ENCODE peak calls at places on chromosomes 1 and 21, in six cellular contexts. F is mesenchymal stem cell, Y is H9, R is mesendoderm, H is IMR-90, N is H1. I is an unnamed sample.

GRCh38 chr21:41071410-41071809 is 96.5 kb upstream of the BACE2 start:
- DNase-seq in F (no peak), Y (peak), R (peak), H (no peak), N (peak), I (no peak)

GRCh38 chr21:45142469-45142868 is 68.1 kb downstream of the ADARB1 start:
- DNase-seq in F (peak), Y (no peak), R (no peak), H (peak), N (no peak), I (no peak)

GRCh38 chr1:83017701-83018100 is 981.2 kb downstream of the TTLL7 start:
- DNase-seq in F (no peak), Y (no peak), R (no peak), H (no peak), N (no peak), I (no peak)

GRCh38 chr1:183515002-183515689 is 42.8 kb downstream of the SMG7 start:
- DNase-seq in F (peak), Y (no peak), R (peak), H (peak), N (no peak), I (no peak)

GRCh38 chr1:42935313-42935624 is 23.4 kb downstream of the SLC2A1 start:
- DNase-seq in F (no peak), Y (no peak), R (no peak), H (no peak), N (no peak), I (no peak)

GRCh38 chr1:85894651-85895050 is 186.4 kb upstream of the ZNHIT6 start:
- DNase-seq in F (peak), Y (peak), R (peak), H (peak), N (no peak), I (no peak)

GRCh38 chr1:99640672-99641071 is 5.2 kb upstream of the PALMD start:
- DNase-seq in F (no peak), Y (no peak), R (no peak), H (no peak), N (no peak), I (no peak)

GRCh38 chr1:101506541-101507164 is 269.8 kb downstream of the S1PR1 start:
- DNase-seq in F (peak), Y (no peak), R (peak), H (peak), N (no peak), I (peak)

GRCh38 chr1:15207031-15207828 is 39.8 kb upstream of the FHAD1 start:
- DNase-seq in F (no peak), Y (peak), R (no peak), H (no peak), N (no peak), I (no peak)

GRCh38 chr1:17201201-17202021 is 3.5 kb upstream of the PADI1 start:
- DNase-seq in F (no peak), Y (peak), R (no peak), H (no peak), N (no peak), I (no peak)

GRCh38 chr1:201877877-201878339 is 10.8 kb upstream of the SHISA4 start:
- DNase-seq in F (peak), Y (no peak), R (peak), H (peak), N (no peak), I (peak)

GRCh38 chr21:39313042-39313456 is 383 bp downstream of the BRWD1 start:
- DNase-seq in F (peak), Y (peak), R (no peak), H (no peak), N (no peak), I (peak)

GRCh38 chr21:37688952-37689659 is 227.2 kb downstream of the KCNJ6 start:
- DNase-seq in F (no peak), Y (no peak), R (no peak), H (no peak), N (no peak), I (no peak)

GRCh38 chr1:119621714-119622113 is 26.4 kb downstream of the ZNF697 start:
- DNase-seq in F (no peak), Y (no peak), R (no peak), H (no peak), N (no peak), I (no peak)

GRCh38 chr1:100351095-100351884 is 1.0 kb upstream of the CDC14A start:
- DNase-seq in F (peak), Y (peak), R (peak), H (peak), N (peak), I (peak)

GRCh38 chr1:105172803-105173202 is 1423.1 kb downstream of the AMY1C start:
- DNase-seq in F (no peak), Y (no peak), R (no peak), H (no peak), N (no peak), I (peak)

GRCh38 chr1:228048659-228049333 is 33.7 kb upstream of the ARF1 start:
- DNase-seq in F (no peak), Y (no peak), R (no peak), H (no peak), N (no peak), I (no peak)

GRCh38 chr21:31162079-31162699 is 123.9 kb upstream of the KRTAP19-8 start:
- DNase-seq in F (no peak), Y (no peak), R (no peak), H (no peak), N (no peak), I (no peak)

GRCh38 chr1:168321945-168322344 is 41.3 kb downstream of the TBX19 start:
- DNase-seq in F (peak), Y (no peak), R (no peak), H (peak), N (no peak), I (no peak)

GRCh38 chr1:79633456-79633855 is 626.9 kb upstream of the ADGRL4 start:
- DNase-seq in F (peak), Y (no peak), R (peak), H (peak), N (no peak), I (no peak)

GRCh38 chr1:62608905-62609304 is 11.6 kb downstream of the ANGPTL3 start:
- DNase-seq in F (no peak), Y (no peak), R (no peak), H (no peak), N (no peak), I (no peak)

GRCh38 chr1:89673251-89673650 is 40.3 kb downstream of the LRRC8C start:
- DNase-seq in F (no peak), Y (no peak), R (no peak), H (no peak), N (no peak), I (no peak)

GRCh38 chr1:161172349-161172748 is 5.0 kb downstream of the B4GALT3 start:
- DNase-seq in F (no peak), Y (no peak), R (no peak), H (no peak), N (no peak), I (no peak)

GRCh38 chr1:24770891-24771290 is 25.6 kb downstream of the CLIC4 start:
- DNase-seq in F (peak), Y (no peak), R (no peak), H (peak), N (no peak), I (no peak)

GRCh38 chr21:14482165-14482564 is 64.0 kb downstream of the SAMSN1 start:
- DNase-seq in F (no peak), Y (no peak), R (no peak), H (no peak), N (no peak), I (no peak)

GRCh38 chr1:34549199-34549598 is 205.6 kb upstream of the GJB5 start:
- DNase-seq in F (no peak), Y (peak), R (peak), H (no peak), N (peak), I (no peak)

GRCh38 chr1:64320899-64321624 is 117.6 kb downstream of the UBE2U start:
- DNase-seq in F (peak), Y (no peak), R (no peak), H (no peak), N (no peak), I (no peak)

GRCh38 chr1:237316352-237316751 is 274.4 kb downstream of the RYR2 start:
- DNase-seq in F (no peak), Y (no peak), R (no peak), H (no peak), N (no peak), I (no peak)

GRCh38 chr1:221394011-221394544 is 347.8 kb downstream of the DUSP10 start:
- DNase-seq in F (peak), Y (no peak), R (no peak), H (peak), N (no peak), I (no peak)

GRCh38 chr1:113168946-113169345 is 95.9 kb downstream of the LRIG2 start:
- DNase-seq in F (no peak), Y (no peak), R (no peak), H (no peak), N (no peak), I (no peak)

GRCh38 chr1:212699839-212700596 is at the start of gene BATF3:
- DNase-seq in F (peak), Y (no peak), R (no peak), H (no peak), N (no peak), I (no peak)

GRCh38 chr21:25490742-25491141 is 116.5 kb downstream of the MRPL39 start:
- DNase-seq in F (no peak), Y (no peak), R (no peak), H (peak), N (no peak), I (no peak)

GRCh38 chr1:201191723-201192477 is 1.3 kb downstream of the IGFN1 start:
- DNase-seq in F (peak), Y (no peak), R (no peak), H (peak), N (no peak), I (no peak)

GRCh38 chr1:94418664-94419655 is 771 bp downstream of the ABCD3 start:
- DNase-seq in F (peak), Y (peak), R (peak), H (peak), N (no peak), I (no peak)

GRCh38 chr1:244843148-244843978 is 7.9 kb downstream of the COX20 start:
- DNase-seq in F (no peak), Y (no peak), R (no peak), H (peak), N (no peak), I (no peak)

GRCh38 chr21:42101246-42101645 is 30.1 kb downstream of the UMODL1 start:
- DNase-seq in F (no peak), Y (no peak), R (no peak), H (no peak), N (no peak), I (no peak)
- H2BK120ac ChIP-seq in F (no peak), Y (no peak), R (no peak), H (no peak), N (no peak), I (no peak)

DNA sequence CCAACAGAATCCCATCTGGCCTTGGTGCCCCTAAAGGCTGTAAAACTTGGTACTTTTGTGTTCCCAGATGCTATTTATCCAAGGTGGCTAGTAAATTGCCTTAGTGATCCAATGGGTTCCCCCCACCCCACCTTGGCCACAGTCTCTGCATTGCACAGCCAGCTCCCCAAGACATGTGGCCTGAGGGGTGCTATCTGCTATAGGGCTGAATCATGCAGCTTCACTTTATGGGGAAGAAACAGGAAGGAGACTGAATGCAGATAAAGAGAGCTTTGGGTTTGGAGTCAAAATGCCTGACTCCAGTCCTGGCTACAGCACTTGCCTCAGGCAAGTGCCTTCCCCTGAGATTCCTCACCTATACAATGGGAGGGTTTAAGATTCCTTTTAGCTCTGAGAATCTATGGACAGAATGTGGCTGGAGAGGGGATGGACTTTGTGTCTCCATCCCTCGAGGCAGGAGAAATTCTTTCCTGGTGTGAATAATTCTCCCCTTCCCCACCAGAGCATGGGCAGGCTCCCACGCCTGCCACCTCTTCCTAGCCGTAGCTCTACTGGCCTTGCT is 6.5 kb downstream of the RHEX start:
- DNase-seq in F (no peak), Y (no peak), R (peak), H (no peak), N (no peak), I (no peak)
- H4K8ac ChIP-seq in F (no peak), Y (no peak), R (no peak), H (no peak), N (no peak), I (no peak)

GRCh38 chr1:109876617-109877319 is 33.9 kb upstream of the CSF1 start:
- DNase-seq in F (peak), Y (peak), R (peak), H (peak), N (no peak), I (no peak)
- H2AK5ac ChIP-seq in F (peak), Y (no peak), R (no peak), H (peak), N (peak), I (no peak)

GRCh38 chr1:150132372-150132771 is 17.3 kb upstream of the PLEKHO1 start:
- DNase-seq in F (no peak), Y (no peak), R (no peak), H (peak), N (no peak), I (no peak)

GRCh38 chr1:150127464-150127863 is 22.3 kb upstream of the PLEKHO1 start:
- DNase-seq in F (no peak), Y (no peak), R (no peak), H (no peak), N (no peak), I (no peak)

GRCh38 chr1:150121236-150121862 is 28.4 kb upstream of the PLEKHO1 start:
- DNase-seq in F (peak), Y (no peak), R (no peak), H (peak), N (no peak), I (no peak)

GRCh38 chr1:150127868-150128267 is 21.8 kb upstream of the PLEKHO1 start:
- DNase-seq in F (no peak), Y (no peak), R (no peak), H (peak), N (no peak), I (no peak)

DNA sequence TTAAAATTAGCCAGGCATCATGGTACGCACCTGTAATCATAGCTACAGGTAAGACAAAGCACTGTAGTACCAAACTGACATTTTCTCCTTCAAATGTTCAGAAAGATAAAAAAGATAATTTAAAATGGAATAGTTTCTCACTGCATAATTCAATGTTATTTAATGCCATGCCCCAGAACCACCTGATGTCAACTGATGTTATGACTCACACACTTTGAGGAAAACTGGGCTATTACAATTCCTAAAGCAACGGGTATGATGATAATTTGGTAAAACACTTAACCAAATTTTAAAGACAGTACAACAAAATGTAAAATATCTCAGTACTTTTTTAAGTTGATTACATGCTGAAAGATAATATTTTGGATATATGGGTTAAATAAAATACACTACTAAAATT is 22.9 kb upstream of the PLEKHO1 start:
- DNase-seq in F (no peak), Y (no peak), R (no peak), H (no peak), N (no peak), I (no peak)
- H2BK120ac ChIP-seq in F (no peak), Y (no peak), R (no peak), H (no peak), N (no peak), I (no peak)

GRCh38 chr1:41242645-41243171 is 602 bp upstream of the SCMH1 start:
- DNase-seq in F (peak), Y (no peak), R (peak), H (no peak), N (no peak), I (no peak)
- H4K8ac ChIP-seq in F (peak), Y (no peak), R (no peak), H (peak), N (peak), I (peak)

DNA sequence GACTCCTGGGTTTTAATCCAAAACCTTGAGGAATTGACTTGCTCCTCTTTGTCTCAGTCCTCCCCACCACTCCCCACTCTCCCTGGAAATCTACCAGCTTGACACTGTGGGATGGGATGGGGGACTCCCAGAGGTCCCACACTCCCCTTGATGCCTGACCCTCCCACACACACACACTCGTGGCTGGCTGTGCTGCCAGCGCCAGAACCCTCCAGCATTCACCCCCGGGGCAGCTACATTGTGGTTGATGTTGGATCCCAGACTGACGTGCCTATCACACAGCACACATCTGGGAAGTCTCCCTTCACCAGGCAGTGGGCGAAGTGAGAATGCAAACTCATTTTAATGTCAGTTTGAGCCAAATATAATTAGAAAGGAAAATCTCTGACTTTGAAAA is 10.0 kb downstream of the KIRREL1 start:
- DNase-seq in F (no peak), Y (no peak), R (no peak), H (peak), N (no peak), I (no peak)
- H2AK5ac ChIP-seq in F (peak), Y (no peak), R (no peak), H (peak), N (peak), I (peak)

DNA sequence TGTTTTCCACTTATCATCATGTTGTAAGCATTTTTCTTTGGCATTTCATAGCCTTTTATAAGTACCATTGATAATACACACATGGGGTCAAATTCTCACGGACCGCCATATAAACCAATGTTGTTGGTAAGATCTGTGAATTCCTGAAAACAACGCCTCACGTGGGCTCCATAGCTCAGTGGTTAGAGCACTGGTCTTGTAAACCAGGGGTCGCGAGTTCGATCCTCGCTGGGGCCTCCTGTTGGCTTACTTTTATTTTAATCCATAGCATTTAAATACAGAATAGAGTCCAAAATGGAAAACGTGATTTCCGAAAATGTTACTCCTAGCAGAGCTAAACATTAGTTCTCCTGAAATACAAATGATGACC is 83.1 kb downstream of the HHIPL2 start:
- DNase-seq in F (peak), Y (peak), R (peak), H (peak), N (peak), I (peak)
- H2BK120ac ChIP-seq in F (peak), Y (no peak), R (no peak), H (peak), N (no peak), I (no peak)

GRCh38 chr1:155304558-155305063 is 3.4 kb upstream of the PKLR start:
- DNase-seq in F (no peak), Y (no peak), R (no peak), H (no peak), N (no peak), I (no peak)

GRCh38 chr1:155307247-155307740 is 1.4 kb upstream of the FDPS start:
- DNase-seq in F (peak), Y (peak), R (peak), H (peak), N (no peak), I (no peak)

GRCh38 chr1:155309423-155310021 is 856 bp downstream of the FDPS start:
- DNase-seq in F (peak), Y (no peak), R (peak), H (no peak), N (no peak), I (no peak)

GRCh38 chr1:155305881-155306391 is 2.7 kb upstream of the FDPS start:
- DNase-seq in F (peak), Y (no peak), R (no peak), H (no peak), N (no peak), I (no peak)

GRCh38 chr1:155308493-155309422 is at the start of gene FDPS:
- DNase-seq in F (peak), Y (peak), R (peak), H (peak), N (peak), I (peak)
- H4K8ac ChIP-seq in F (peak), Y (no peak), R (peak), H (peak), N (peak), I (no peak)

I was measured in neuronal stem cell.